ENCODE peak calls at places on chromosomes 3 and 15, in eight cellular contexts. A is psoas muscle, X is Panc1, S is Caco-2, V is esophagus muscularis mucosa, T is GM23248, D is RWPE2, U is tibial nerve. F is an unnamed sample.

GRCh38 chr15:51869074-51869425 is 39.6 kb downstream of the TMOD3 start:
- DNase-seq in A (no peak), X (no peak), S (no peak), V (no peak), T (peak; percentile 86), D (no peak), U (no peak), F (no peak)

GRCh38 chr15:60972866-60973265 is 256.2 kb downstream of the RORA start:
- DNase-seq in A (no peak), X (no peak), S (no peak), V (no peak), T (peak; percentile 89), D (no peak), U (no peak), F (no peak)

GRCh38 chr15:48645558-48646330 is at the start of gene FBN1:
- DNase-seq in A (peak; percentile 75), X (no peak), S (peak; percentile 8), V (peak; percentile 94), T (peak; percentile 95), D (peak; percentile 84), U (peak; percentile 83), F (peak; percentile 37)

GRCh38 chr15:31098953-31099740 is 2.4 kb downstream of the TRPM1 start:
- DNase-seq in A (no peak), X (no peak), S (no peak), V (peak; percentile 89), T (peak; percentile 28), D (no peak), U (no peak), F (no peak)

GRCh38 chr3:150495563-150496168 is 50.6 kb downstream of the SERP1 start:
- DNase-seq in A (no peak), X (peak; percentile 61), S (peak; percentile 42), V (no peak), T (peak; percentile 65), D (no peak), U (peak; percentile 73), F (no peak)

GRCh38 chr3:168996622-168997021 is 666.9 kb downstream of the MECOM start:
- DNase-seq in A (no peak), X (no peak), S (no peak), V (no peak), T (no peak), D (no peak), U (no peak), F (no peak)

GRCh38 chr15:93087825-93088199 is 1.2 kb downstream of the RGMA start:
- DNase-seq in A (peak; percentile 68), X (peak; percentile 33), S (peak; percentile 73), V (peak; percentile 98), T (peak; percentile 61), D (no peak), U (peak; percentile 90), F (peak; percentile 75)

GRCh38 chr3:87120850-87121249 is 106.3 kb upstream of the CHMP2B start:
- DNase-seq in A (no peak), X (no peak), S (no peak), V (no peak), T (no peak), D (no peak), U (no peak), F (no peak)

GRCh38 chr3:49906004-49906860 is 2.6 kb upstream of the MST1R start:
- DNase-seq in A (peak; percentile 32), X (no peak), S (peak; percentile 72), V (no peak), T (peak; percentile 67), D (no peak), U (peak; percentile 27), F (peak; percentile 55)

GRCh38 chr15:74208901-74209559 is 6.4 kb upstream of the STRA6 start:
- DNase-seq in A (no peak), X (no peak), S (no peak), V (no peak), T (no peak), D (no peak), U (no peak), F (no peak)
- H3K4me3 ChIP-seq in A (no peak overlapping the region), X (no peak overlapping the region), S (no peak overlapping the region), V (no peak overlapping the region), T (no peak overlapping the region), D (no peak overlapping the region), U (no peak overlapping the region), F (no peak overlapping the region)

GRCh38 chr3:149378420-149379388 is 1.3 kb upstream of the TM4SF1 start:
- DNase-seq in A (no peak), X (no peak), S (no peak), V (no peak), T (no peak), D (no peak), U (no peak), F (no peak)
- H3K4me1 ChIP-seq in A (peaks cover 4% of the 10 kb centered on the region), X (peaks cover 53% of the 10 kb centered on the region), S (peaks cover 55% of the 10 kb centered on the region), V (peaks cover 31% of the 10 kb centered on the region), T (peaks cover 54% of the 10 kb centered on the region), D (peaks cover 47% of the 10 kb centered on the region), U (no peaks in the 10 kb centered on the region), F (peaks cover 42% of the 10 kb centered on the region)

GRCh38 chr3:39980781-39981180 is 171.4 kb downstream of the MYRIP start:
- DNase-seq in A (no peak), X (no peak), S (no peak), V (no peak), T (no peak), D (no peak), U (no peak), F (no peak)

GRCh38 chr3:39980021-39980420 is 170.6 kb downstream of the MYRIP start:
- DNase-seq in A (no peak), X (no peak), S (no peak), V (peak; percentile 85), T (no peak), D (no peak), U (no peak), F (no peak)

GRCh38 chr3:39977058-39977794 is 167.8 kb downstream of the MYRIP start:
- DNase-seq in A (no peak), X (no peak), S (no peak), V (peak; percentile 31), T (no peak), D (no peak), U (no peak), F (no peak)

GRCh38 chr3:39981547-39982184 is 172.3 kb downstream of the MYRIP start:
- DNase-seq in A (no peak), X (no peak), S (no peak), V (peak; percentile 53), T (no peak), D (no peak), U (no peak), F (no peak)

GRCh38 chr3:39978293-39978692 is 168.9 kb downstream of the MYRIP start:
- DNase-seq in A (no peak), X (no peak), S (no peak), V (peak; percentile 34), T (no peak), D (no peak), U (no peak), F (no peak)
- H3K4me3 ChIP-seq in A (no peak overlapping the region), X (no peak overlapping the region), S (no peak overlapping the region), V (no peak overlapping the region), T (no peak overlapping the region), D (no peak overlapping the region), U (no peak overlapping the region), F (no peak overlapping the region)

DNA sequence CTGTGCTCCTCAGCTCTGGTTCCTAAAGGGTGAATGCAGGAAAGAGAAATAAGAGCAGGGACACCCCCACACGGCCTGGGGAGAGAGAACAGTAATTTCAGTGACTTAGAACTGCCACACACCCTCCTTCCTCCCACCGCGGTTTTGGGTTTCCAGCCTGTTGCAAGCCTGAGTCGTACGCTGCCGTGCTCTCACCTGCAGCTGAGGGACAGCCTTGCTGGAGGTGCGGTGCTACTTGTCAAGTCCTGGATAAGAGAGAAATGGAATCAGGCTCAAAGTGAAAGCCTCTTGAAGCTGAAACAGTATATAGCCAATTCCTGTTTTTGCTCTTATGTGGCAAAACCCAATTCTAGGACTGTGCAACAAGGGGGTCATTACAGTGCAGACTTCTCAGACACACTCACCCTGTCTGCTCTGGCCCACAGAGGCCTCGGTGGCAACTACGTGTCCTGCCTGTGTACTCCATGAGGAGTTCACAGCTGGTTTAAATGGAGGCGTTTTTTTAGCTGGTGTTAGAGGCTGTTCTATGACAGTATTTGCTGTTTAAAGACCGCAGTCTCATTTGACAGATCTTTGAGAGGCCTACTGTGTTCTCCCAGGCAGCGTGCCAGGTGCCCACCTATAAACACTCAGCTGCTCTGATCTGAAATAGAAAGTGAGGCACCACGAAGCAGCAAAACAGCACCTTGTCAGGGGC is 42.9 kb downstream of the TBC1D2B start:
- DNase-seq in A (no peak), X (no peak), S (no peak), V (no peak), T (no peak), D (no peak), U (no peak), F (peak; percentile 46)
- H3K4me1 ChIP-seq in A (peaks cover 35% of the 10 kb centered on the region), X (peaks cover 26% of the 10 kb centered on the region), S (peaks cover 6% of the 10 kb centered on the region), V (peaks cover 47% of the 10 kb centered on the region), T (no peaks in the 10 kb centered on the region), D (peaks cover 12% of the 10 kb centered on the region), U (peaks cover 27% of the 10 kb centered on the region), F (peaks cover 34% of the 10 kb centered on the region)

GRCh38 chr3:24018784-24019570 is 73.9 kb downstream of the NR1D2 start:
- DNase-seq in A (no peak), X (no peak), S (no peak), V (no peak), T (no peak), D (no peak), U (no peak), F (no peak)
- H3K4me3 ChIP-seq in A (no peak overlapping the region), X (no peak overlapping the region), S (no peak overlapping the region), V (no peak overlapping the region), T (no peak overlapping the region), D (no peak overlapping the region), U (no peak overlapping the region), F (no peak overlapping the region)

GRCh38 chr15:90869140-90869541 is 753 bp downstream of the FURIN start:
- DNase-seq in A (no peak), X (no peak), S (no peak), V (no peak), T (no peak), D (no peak), U (no peak), F (no peak)
- H3K4me1 ChIP-seq in A (peaks cover 37% of the 10 kb centered on the region), X (peaks cover 67% of the 10 kb centered on the region), S (peaks cover 60% of the 10 kb centered on the region), V (peaks cover 52% of the 10 kb centered on the region), T (peaks cover 40% of the 10 kb centered on the region), D (peaks cover 41% of the 10 kb centered on the region), U (peaks cover 41% of the 10 kb centered on the region), F (peaks cover 66% of the 10 kb centered on the region)

F was measured in body of pancreas.